ENCODE peak calls at places on chromosome 19, in five cellular contexts. H is uterus, B is AG04449, G is neural progenitor cell, U is fibroblast of pulmonary artery. M is an unnamed sample.

GRCh38 chr19:18023596-18024212 is 15.7 kb downstream of the ARRDC2 start:
- DNase-seq in U (peak; percentile 84), H (peak; percentile 43), B (no peak), G (no peak), M (peak; percentile 46)

GRCh38 chr19:40282209-40282580 is 3.0 kb downstream of the AKT2 start:
- DNase-seq in H (no peak), B (no peak), U (no peak), G (no peak), M (no peak)

GRCh38 chr19:9353011-9353410 is 9.8 kb upstream of the ZNF177 start:
- DNase-seq in H (no peak), G (no peak), B (no peak), U (no peak), M (no peak)

GRCh38 chr19:21617740-21618339 is 112.4 kb downstream of the ZNF429 start:
- DNase-seq in U (no peak), G (no peak), B (no peak), H (no peak), M (no peak)

GRCh38 chr19:8459520-8460260 is 14.9 kb downstream of the HNRNPM start:
- DNase-seq in U (peak; percentile 59), G (no peak), B (no peak), H (no peak), M (peak; percentile 72)

GRCh38 chr19:3368848-3369336 is 2.5 kb downstream of the NFIC start:
- DNase-seq in G (no peak), U (peak; percentile 58), B (no peak), H (no peak), M (peak; percentile 45)

GRCh38 chr19:18152444-18152816 is 533 bp upstream of the PIK3R2 start:
- DNase-seq in U (peak; percentile 98), B (peak; percentile 74), H (peak; percentile 98), G (peak; percentile 99), M (peak; percentile 98)

GRCh38 chr19:28075229-28075628 is 1137.7 kb downstream of the UQCRFS1 start:
- DNase-seq in U (no peak), H (no peak), G (no peak), B (no peak), M (no peak)

GRCh38 chr19:32041681-32042292 is 303.6 kb upstream of the ZNF507 start:
- DNase-seq in U (peak; percentile 43), B (no peak), G (peak; percentile 77), H (peak; percentile 60), M (peak; percentile 29)

GRCh38 chr19:18439910-18440237 is 1.9 kb upstream of the ISYNA1 start:
- DNase-seq in H (no peak), B (no peak), U (no peak), G (no peak), M (no peak)

GRCh38 chr19:46944918-46945628 is 74.6 kb upstream of the NPAS1 start:
- DNase-seq in G (peak; percentile 90), H (peak; percentile 58), U (peak; percentile 53), B (no peak), M (peak; percentile 79)

DNA sequence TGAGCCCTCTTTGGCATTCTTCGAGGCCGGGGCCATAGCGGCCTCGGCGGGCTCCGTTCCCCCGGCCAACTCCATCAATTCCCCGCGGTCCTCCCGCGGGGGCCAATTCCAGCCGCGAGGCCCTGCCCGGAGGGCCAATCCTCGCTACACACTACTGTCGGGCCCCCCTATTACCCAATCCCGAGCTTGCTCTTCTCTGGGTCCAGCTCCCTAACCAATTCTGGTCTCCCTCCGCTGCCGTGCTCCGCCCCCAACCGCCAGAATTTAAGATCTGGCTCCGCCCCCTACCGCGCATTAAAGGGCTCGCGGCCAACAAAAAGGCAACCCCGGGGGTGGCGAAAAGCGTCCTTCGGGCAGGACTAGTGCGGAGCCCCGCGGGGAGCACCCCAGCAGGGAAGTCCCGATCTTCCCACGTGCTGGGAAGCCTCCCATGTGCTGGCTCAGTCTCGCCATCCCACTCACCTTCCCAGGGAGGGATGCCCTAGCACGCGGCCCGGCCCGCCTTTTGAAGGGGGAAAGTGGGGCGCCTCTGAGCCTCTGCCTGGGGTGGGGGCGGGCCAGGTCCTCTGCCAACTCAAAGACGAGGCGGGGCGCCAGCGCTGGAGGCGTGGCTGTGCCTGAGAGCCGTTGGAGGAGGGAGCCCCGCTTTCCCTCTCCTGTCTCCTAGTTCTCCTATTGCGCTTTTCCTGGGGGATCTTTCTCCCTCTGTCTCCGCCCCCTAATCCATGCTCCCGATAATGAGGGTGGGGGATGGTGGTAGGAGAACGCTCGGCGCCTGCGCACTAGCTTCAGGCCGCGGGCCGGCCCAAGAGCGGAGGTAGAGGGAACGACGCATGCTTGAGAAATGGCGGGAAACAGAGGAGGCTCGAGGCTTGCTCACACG is 3.5 kb downstream of the LIPE start:
- DNase-seq in G (peak; percentile 92), U (peak; percentile 93), B (peak; percentile 64), H (peak; percentile 69), M (peak; percentile 94)
- TF ChIP-seq CTCF in G (no peak), U (no peak), B (no peak), H (no peak), M (no peak)

DNA sequence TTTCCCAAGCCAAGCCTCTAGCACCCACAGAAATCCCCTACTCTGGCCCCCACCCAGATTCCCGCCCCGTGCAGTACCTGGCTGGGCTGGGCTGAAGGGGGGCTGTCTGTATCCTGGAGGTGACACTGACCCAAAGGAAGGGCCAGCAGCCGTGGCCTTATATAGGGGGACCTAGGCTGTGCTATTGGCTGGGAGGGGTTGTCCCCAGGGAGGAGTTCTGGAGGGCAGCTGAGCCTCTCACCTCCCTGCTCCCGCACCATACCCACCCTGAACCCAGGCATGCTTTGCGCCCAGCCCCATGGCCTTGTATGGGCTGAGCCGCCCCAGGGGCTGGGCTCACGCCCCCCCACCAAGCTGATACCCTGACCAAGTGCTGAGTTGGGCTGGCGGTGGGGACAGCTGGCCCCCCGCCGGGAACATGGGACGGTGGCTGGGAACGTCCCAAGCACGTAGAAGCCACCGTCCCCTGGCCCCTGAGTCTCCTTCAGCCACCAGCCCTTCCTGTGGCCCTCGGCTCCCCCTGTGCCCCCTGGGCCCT is at the start of gene CKM:
- DNase-seq in U (no peak), B (no peak), H (no peak), G (no peak), M (no peak)
- H3K4me3 ChIP-seq in U (no peak within 1 kb of the TSS), B (peak within 1 kb of the TSS; percentile 33), H (no peak within 1 kb of the TSS), G (peak within 1 kb of the TSS; percentile 43), M (peak within 1 kb of the TSS; percentile 20)

DNA sequence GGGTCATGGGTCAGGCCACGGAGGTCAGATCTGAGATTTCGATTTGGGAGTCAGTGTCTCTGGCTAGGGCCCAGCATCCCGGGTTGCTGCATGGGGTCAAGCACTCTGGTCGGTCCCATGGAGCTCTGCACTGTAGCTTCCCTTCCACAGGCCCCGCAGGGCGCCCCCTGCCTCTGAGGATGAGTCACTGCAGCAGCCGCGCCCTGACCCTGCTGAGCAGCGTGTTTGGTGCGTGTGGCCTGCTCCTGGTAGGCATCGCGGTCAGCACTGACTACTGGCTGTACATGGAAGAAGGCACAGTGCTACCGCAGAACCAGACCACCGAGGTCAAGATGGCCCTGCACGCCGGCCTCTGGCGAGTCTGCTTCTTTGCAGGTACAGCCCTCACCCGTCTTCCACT is 3.6 kb downstream of the CACNG7 start:
- DNase-seq in U (no peak), B (no peak), H (no peak), G (peak; percentile 51), M (no peak)
- TF ChIP-seq CTCF in U (peak; percentile 30), B (no peak), H (no peak), G (peak; percentile 65), M (peak; percentile 33)

GRCh38 chr19:2282062-2282861 is at the start of gene PEAK3:
- DNase-seq in U (peak; percentile 35), B (no peak), G (peak; percentile 62), H (peak; percentile 49), M (peak; percentile 50)
- H3K4me3 ChIP-seq in U (peak within 1 kb of the TSS; percentile 31), B (peak within 1 kb of the TSS; percentile 36), G (peak within 1 kb of the TSS; percentile 40), H (peak within 1 kb of the TSS; percentile 23), M (peak within 1 kb of the TSS; percentile 28)

GRCh38 chr19:14413355-14413754 is 5.8 kb downstream of the DDX39A start:
- DNase-seq in G (no peak), H (no peak), U (no peak), B (no peak), M (no peak)
- TF ChIP-seq CTCF in G (no peak), H (no peak), U (no peak), B (no peak), M (no peak)

GRCh38 chr19:10625003-10625761 is at the start of gene SLC44A2:
- DNase-seq in U (peak; percentile 55), H (peak; percentile 81), B (no peak), G (peak; percentile 94), M (peak; percentile 61)
- H3K4me3 ChIP-seq in U (peak within 1 kb of the TSS; percentile 55), H (peak within 1 kb of the TSS; percentile 55), B (peak within 1 kb of the TSS; percentile 60), G (peak within 1 kb of the TSS; percentile 57), M (peak within 1 kb of the TSS; percentile 47)

GRCh38 chr19:58181902-58182576 is 822 bp upstream of the ZNF274 start:
- DNase-seq in U (peak; percentile 50), H (no peak), G (peak; percentile 47), B (no peak), M (no peak)
- TF ChIP-seq CTCF in U (peak; percentile 49), H (no peak), G (peak; percentile 55), B (peak; percentile 21), M (peak; percentile 51)

GRCh38 chr19:14979498-14980255 is at the start of gene SLC1A6:
- DNase-seq in B (no peak), H (no peak), G (peak; percentile 89), U (no peak), M (no peak)
- H3K4me3 ChIP-seq in B (no peak within 1 kb of the TSS), H (no peak within 1 kb of the TSS), G (peak within 1 kb of the TSS; percentile 83), U (no peak within 1 kb of the TSS), M (no peak within 1 kb of the TSS)